ENCODE peak calls at places on chromosomes 12 and 14, in four cellular contexts. J is mammary epithelial cell; H is cardiac muscle cell; F is CD8-positive, alpha-beta memory T cell. C is an unnamed sample.
A peak's percentile ranks its signal among the peaks of the same experiment; 100 is the strongest.

GRCh38 chr12:54660320-54660962 is 12.3 kb upstream of the DCD start:
- DNase-seq in J (no peak), H (no peak), F (no peak), C (no peak)

GRCh38 chr14:102828201-102828600 is 51.0 kb downstream of the TRAF3 start:
- DNase-seq in J (no peak), H (no peak), F (no peak), C (no peak)

GRCh38 chr14:73714656-73715081 is 485 bp upstream of the PNMA1 start:
- DNase-seq in J (no peak), H (no peak), F (no peak), C (no peak)

GRCh38 chr12:130787445-130788410 is 51.3 kb downstream of the STX2 start:
- DNase-seq in F (no peak), H (peak; percentile 1), J (no peak), C (no peak)

GRCh38 chr12:14716848-14717444 is 20.5 kb upstream of the GUCY2C start:
- DNase-seq in J (peak; percentile 42), F (peak; percentile 24), H (peak; percentile 32), C (peak; percentile 35)

GRCh38 chr12:45377815-45378214 is 161.9 kb downstream of the ANO6 start:
- DNase-seq in J (no peak), F (no peak), H (no peak), C (no peak)

GRCh38 chr12:3538691-3539030 is 47.7 kb downstream of the PRMT8 start:
- DNase-seq in J (no peak), F (no peak), H (peak; percentile 61), C (no peak)

GRCh38 chr14:35822501-35822900 is 3.6 kb upstream of the BRMS1L start:
- DNase-seq in H (no peak), F (no peak), J (peak; percentile 39), C (no peak)

GRCh38 chr14:70789961-70790360 is 19.4 kb downstream of the MAP3K9 start:
- DNase-seq in F (no peak), J (no peak), H (no peak), C (no peak)

GRCh38 chr14:102356280-102356679 is 6.4 kb downstream of the CINP start:
- DNase-seq in F (no peak), H (no peak), J (no peak), C (no peak)

GRCh38 chr12:6167327-6168280 is 32.6 kb upstream of the CD9 start:
- DNase-seq in J (peak; percentile 90), H (no peak), F (no peak), C (peak; percentile 79)

GRCh38 chr14:68619805-68620574 is 172.9 kb downstream of the ZFP36L1 start:
- DNase-seq in F (no peak), J (no peak), H (peak; percentile 83), C (no peak)

GRCh38 chr14:56118611-56119181 is 485 bp downstream of the PELI2 start:
- DNase-seq in F (no peak), H (no peak), J (no peak), C (no peak)
- H3K4me3 ChIP-seq in F (peak overlapping the region; percentile 52), H (peak overlapping the region; percentile 77), J (no peak overlapping the region), C (peak overlapping the region; percentile 63)

GRCh38 chr14:105817971-105818711 is 291.8 kb downstream of the TMEM121 start:
- DNase-seq in J (no peak), H (no peak), F (no peak), C (no peak)
- H3K4me1 ChIP-seq in J (no peaks in the 10 kb centered on the region), H (no peaks in the 10 kb centered on the region), F (no peaks in the 10 kb centered on the region), C (no peaks in the 10 kb centered on the region)

GRCh38 chr14:30558675-30559555 is at the start of gene G2E3:
- DNase-seq in J (peak; percentile 80), H (peak; percentile 92), F (peak; percentile 77), C (peak; percentile 89)
- H3K36me3 ChIP-seq in J (no peaks in the 10 kb centered on the region), H (no peaks in the 10 kb centered on the region), F (no peaks in the 10 kb centered on the region), C (no peaks in the 10 kb centered on the region)

DNA sequence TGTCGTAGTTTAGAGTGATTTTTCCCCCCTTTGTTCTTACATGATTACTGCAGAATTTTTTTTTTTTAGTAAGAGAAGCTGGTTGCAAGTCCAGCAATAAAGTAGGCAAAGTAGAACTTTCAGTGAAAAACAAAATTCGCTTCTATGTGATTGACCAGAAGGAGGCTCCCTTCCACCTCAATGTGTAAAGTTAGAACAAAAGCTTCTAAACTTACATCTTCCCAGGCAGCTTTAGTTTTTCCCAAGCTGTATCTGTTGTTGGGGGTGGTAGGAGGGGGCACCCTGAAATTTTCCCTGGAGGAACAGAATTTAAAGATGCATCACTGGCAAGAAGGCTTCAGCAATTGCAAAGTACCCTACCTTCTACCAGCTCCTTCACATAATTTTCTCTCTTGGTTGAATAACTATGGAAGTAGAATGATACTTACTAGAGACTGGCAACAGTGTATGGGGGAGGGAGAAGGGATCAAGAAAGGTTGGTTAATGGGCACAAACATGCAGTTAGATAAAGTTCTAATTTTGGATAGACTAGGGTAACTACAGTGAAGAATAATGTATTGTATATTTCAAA is 87.3 kb upstream of the E2F7 start:
- DNase-seq in F (no peak), H (peak; percentile 52), J (peak; percentile 19), C (no peak)
- H3K4me3 ChIP-seq in F (no peak overlapping the region), H (no peak overlapping the region), J (no peak overlapping the region), C (no peak overlapping the region)